ENCODE peak calls at places on chromosomes 3 and 15, in four cellular contexts. B is SK-N-SH, O is K562, V is H1. Z is an unnamed sample.

GRCh38 chr3:127124135-127124534 is 68.8 kb upstream of the PRR23E start:
- DNase-seq in B (no peak), O (no peak), V (no peak), Z (no peak)

GRCh38 chr3:183515968-183516851 is 39.3 kb downstream of the KLHL6 start:
- DNase-seq in B (no peak), O (no peak), V (no peak), Z (no peak)

GRCh38 chr3:117439812-117440211 is 730.2 kb downstream of the TUSC7 start:
- DNase-seq in B (peak; percentile 22), O (no peak), V (peak; percentile 1), Z (no peak)

GRCh38 chr3:11567516-11568467 is 75.9 kb downstream of the VGLL4 start:
- DNase-seq in B (no peak), O (no peak), V (no peak), Z (no peak)

GRCh38 chr3:30286811-30287210 is 319.6 kb upstream of the TGFBR2 start:
- DNase-seq in B (no peak), O (no peak), V (no peak), Z (no peak)

GRCh38 chr15:61659571-61660190 is 400.6 kb downstream of the VPS13C start:
- DNase-seq in B (no peak), O (no peak), V (no peak), Z (no peak)

GRCh38 chr3:66393486-66394260 is 107.1 kb downstream of the LRIG1 start:
- DNase-seq in B (no peak), O (no peak), V (no peak), Z (no peak)

GRCh38 chr3:19147905-19148767 is at the start of gene KCNH8:
- DNase-seq in B (peak; percentile 81), O (peak; percentile 23), V (no peak), Z (peak; percentile 58)

GRCh38 chr3:6532101-6532500 is 328.8 kb upstream of the GRM7 start:
- DNase-seq in B (no peak), O (no peak), V (no peak), Z (no peak)

GRCh38 chr3:46663611-46664135 is 29.8 kb downstream of the ALS2CL start:
- DNase-seq in B (peak; percentile 59), O (peak; percentile 15), V (no peak), Z (peak; percentile 58)
- TF ChIP-seq CTCF in B (no peak), O (peak; percentile 39), V (peak; percentile 70), Z (no peak)

DNA sequence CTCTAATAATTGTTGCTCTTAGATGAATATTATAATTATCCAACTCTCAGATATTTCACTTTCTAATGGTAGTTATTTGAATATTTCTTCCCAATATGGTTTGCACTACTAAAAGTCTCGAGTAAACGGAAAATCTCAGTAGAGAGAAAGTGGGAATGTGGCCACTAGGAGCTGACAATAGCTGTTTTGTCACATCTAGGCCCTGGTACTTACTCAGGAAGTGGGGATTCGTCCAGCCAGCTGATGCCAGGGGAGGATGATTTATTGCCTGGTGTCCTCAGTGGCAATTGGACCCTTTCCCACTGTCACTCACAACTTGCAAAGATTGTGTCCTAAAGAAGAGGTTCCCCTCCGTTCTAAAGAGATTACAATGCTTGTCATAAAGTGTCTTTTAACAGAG is 320.9 kb downstream of the MECOM start:
- DNase-seq in B (no peak), O (no peak), V (no peak), Z (no peak)
- TF ChIP-seq TEAD4 in B (no peak), O (no peak), V (no peak), Z (no peak)

DNA sequence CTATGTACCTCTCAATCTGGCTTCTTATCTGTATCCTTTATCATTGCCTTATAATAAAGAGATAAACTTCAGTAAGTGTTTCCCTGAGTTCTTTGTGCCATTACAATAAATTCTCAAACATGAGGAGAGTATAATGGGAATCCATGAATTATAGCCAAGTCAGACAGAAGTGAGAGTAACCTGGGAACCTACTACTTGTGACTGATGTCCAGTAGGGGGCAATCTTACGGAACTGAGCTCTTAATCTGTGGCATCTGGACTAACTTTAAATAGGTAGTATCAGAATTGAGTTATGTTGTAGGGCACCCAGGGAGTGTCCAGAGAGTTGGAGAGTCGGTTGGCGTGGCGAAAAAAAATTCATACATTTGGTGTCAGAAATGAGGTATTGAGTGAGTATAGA is 542.6 kb downstream of the ZBBX start:
- DNase-seq in B (peak; percentile 24), O (peak; percentile 3), V (peak; percentile 10), Z (peak; percentile 20)
- TF ChIP-seq CTCF in B (peak; percentile 61), O (no peak), V (peak; percentile 36), Z (peak; percentile 59)

GRCh38 chr3:173191611-173192010 is 50.6 kb upstream of the SPATA16 start:
- DNase-seq in B (no peak), O (no peak), V (no peak), Z (no peak)
- TF ChIP-seq TEAD4 in B (no peak), O (no peak), V (no peak), Z (no peak)

DNA sequence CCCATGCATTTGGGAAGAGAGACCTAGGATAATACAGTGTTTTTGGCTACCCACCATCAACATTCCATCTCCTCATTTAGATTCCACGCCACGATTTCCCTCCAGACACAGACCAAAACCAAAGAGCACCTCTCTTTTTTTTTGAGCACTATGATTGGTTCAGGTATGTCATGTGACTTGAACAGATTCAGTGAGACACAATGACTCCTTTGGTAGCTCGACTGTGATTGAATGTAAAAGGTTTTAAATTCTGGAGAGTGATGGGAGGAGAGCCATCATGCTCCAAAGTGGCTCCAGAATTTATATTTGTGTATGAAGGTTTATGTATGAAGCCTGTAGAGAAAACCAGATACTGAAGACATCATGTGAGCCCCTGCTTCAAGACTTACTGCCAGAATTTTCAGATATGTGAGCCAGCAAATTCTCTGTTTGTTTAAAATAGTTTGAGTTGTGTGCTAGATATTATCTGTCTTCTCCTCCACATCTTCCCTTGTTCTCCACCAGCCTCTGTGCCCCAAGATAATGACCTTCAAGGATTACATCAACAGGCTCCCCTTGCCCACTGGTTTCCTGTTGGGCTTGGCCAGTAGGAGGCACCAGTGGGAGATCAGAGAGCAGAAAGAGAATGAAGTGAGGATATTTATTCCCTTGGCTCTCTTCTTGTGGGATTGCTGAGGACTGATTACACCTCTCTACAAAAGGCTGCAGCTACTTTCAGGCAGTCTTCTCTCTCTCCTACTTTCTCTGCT is 12.5 kb downstream of the MYD88 start:
- DNase-seq in B (no peak), O (peak; percentile 54), V (no peak), Z (peak; percentile 26)
- TF ChIP-seq CTCF in B (peak; percentile 28), O (peak; percentile 70), V (peak; percentile 30), Z (no peak)

GRCh38 chr3:64107154-64107553 is 83.9 kb upstream of the PSMD6 start:
- DNase-seq in B (no peak), O (no peak), V (no peak), Z (no peak)

GRCh38 chr3:64108784-64109317 is 85.6 kb upstream of the PSMD6 start:
- DNase-seq in B (no peak), O (no peak), V (no peak), Z (no peak)

GRCh38 chr3:64108281-64108680 is 85.0 kb upstream of the PSMD6 start:
- DNase-seq in B (peak; percentile 29), O (no peak), V (no peak), Z (no peak)

GRCh38 chr3:64111083-64111482 is 87.8 kb upstream of the PSMD6 start:
- DNase-seq in B (no peak), O (no peak), V (no peak), Z (no peak)

GRCh38 chr3:64109438-64109837 is 86.1 kb upstream of the PSMD6 start:
- DNase-seq in B (no peak), O (no peak), V (no peak), Z (no peak)
- TF ChIP-seq TEAD4 in B (no peak), O (no peak), V (no peak), Z (no peak)

DNA sequence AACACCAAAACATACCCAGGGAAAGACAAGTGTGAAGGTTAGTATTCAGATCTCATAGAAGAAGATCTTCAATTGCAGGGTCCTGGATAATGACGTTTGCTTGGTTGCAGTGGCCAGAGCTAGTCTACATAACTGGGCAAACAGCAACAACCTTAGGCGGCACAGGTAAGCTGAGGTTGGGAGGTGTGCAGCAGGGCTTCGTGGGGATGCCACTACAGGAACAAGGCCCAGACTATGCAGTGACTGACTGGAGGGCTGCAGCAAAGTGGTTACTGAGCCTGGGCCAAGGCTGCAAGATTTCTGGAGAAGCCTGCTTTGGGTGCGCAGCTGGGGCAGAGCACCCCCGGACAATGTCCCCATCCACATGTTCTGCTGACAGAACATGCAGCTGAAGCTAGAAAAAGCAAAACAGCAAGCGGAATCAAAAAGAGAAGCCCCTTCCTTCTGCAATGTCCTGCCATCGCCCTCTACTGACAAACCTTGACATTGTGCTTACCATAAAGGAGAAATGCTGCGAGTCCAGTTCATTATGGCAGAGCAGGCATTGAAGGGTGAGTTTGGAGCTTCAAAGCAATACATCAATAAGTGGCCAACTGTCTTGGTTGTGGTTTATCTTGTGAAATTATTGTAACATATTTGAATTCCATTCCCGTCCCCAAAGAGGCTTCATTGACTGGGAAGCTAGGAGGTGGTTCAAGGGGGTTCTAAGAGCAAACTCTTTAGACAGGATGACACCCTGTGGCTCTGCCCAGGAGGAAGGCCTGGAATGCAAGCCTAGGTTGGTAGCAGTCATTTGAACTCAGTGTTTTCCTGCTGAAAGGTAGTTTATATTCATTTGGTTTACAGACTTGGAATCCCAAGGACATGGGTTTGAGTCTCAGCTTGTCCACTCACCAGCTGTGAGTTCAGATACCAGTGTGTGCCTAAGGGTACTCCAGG is 217.0 kb downstream of the PDCD6IP start:
- DNase-seq in B (no peak), O (peak; percentile 71), V (no peak), Z (peak; percentile 46)
- TF ChIP-seq CTCF in B (peak; percentile 37), O (peak; percentile 89), V (peak; percentile 72), Z (no peak)